ENCODE peak calls at places on chromosomes 11 and 22, in four cellular contexts. X, Q, C and O are unnamed samples.

GRCh38 chr11:92628401-92629292 is 340.8 kb upstream of the MTNR1B start:
- DNase-seq in Q (no peak), X (no peak), C (no peak), O (no peak)

GRCh38 chr11:111077938-111078337 is 167.6 kb upstream of the POU2AF2 start:
- DNase-seq in X (no peak), C (no peak), Q (no peak), O (no peak)

GRCh38 chr11:1755344-1756023 is 5.1 kb upstream of the IFITM10 start:
- DNase-seq in C (no peak), Q (peak; percentile 62), X (peak; percentile 21), O (no peak)

GRCh38 chr11:93489841-93490240 is 53.4 kb downstream of the SMCO4 start:
- DNase-seq in X (no peak), C (no peak), Q (no peak), O (no peak)

GRCh38 chr11:134474070-134474860 is 62.2 kb upstream of the B3GAT1 start:
- DNase-seq in X (no peak), C (no peak), Q (no peak), O (no peak)

GRCh38 chr11:71252782-71253730 is 679 bp upstream of the SHANK2 start:
- DNase-seq in Q (peak; percentile 63), C (no peak), X (no peak), O (peak; percentile 18)

GRCh38 chr22:26846645-26847044 is 189.3 kb downstream of the MIAT start:
- DNase-seq in C (no peak), X (no peak), Q (no peak), O (no peak)

GRCh38 chr22:45671783-45672563 is at the start of gene ATXN10:
- DNase-seq in C (peak; percentile 91), X (peak; percentile 63), Q (peak; percentile 47), O (peak; percentile 80)

GRCh38 chr11:87722756-87723599 is 452.3 kb downstream of the RAB38 start:
- DNase-seq in C (no peak), Q (peak; percentile 90), X (no peak), O (no peak)